ENCODE peak calls at places on chromosome 5, in six cellular contexts. F is AG04449; A is CD4-positive, alpha-beta memory T cell; G is substantia nigra; Y is spleen; P is Calu3. O is an unnamed sample.

GRCh38 chr5:140143521-140144258 is 18.0 kb downstream of the IGIP start:
- DNase-seq in P (no peak), F (no peak), Y (no peak), A (no peak), G (no peak), O (no peak)

GRCh38 chr5:114237766-114238165 is 124.1 kb upstream of the KCNN2 start:
- DNase-seq in Y (no peak), F (peak), P (no peak), A (no peak), G (no peak), O (no peak)

GRCh38 chr5:139955616-139956283 is 87.3 kb downstream of the NRG2 start:
- DNase-seq in G (no peak), A (no peak), Y (no peak), P (no peak), F (no peak), O (no peak)

GRCh38 chr5:41270423-41271251 is 57.3 kb upstream of the C6 start:
- DNase-seq in Y (no peak), A (no peak), G (no peak), P (peak), F (no peak), O (peak)

GRCh38 chr5:174625591-174626365 is 98.6 kb upstream of the MSX2 start:
- DNase-seq in P (no peak), F (no peak), A (no peak), G (no peak), Y (no peak), O (no peak)

GRCh38 chr5:109324351-109324750 is 85.4 kb downstream of the PJA2 start:
- DNase-seq in P (no peak), G (no peak), A (no peak), Y (no peak), F (no peak), O (no peak)

GRCh38 chr5:108303086-108303485 is 78.8 kb downstream of the FBXL17 start:
- DNase-seq in F (no peak), A (no peak), G (no peak), P (no peak), Y (no peak), O (no peak)

GRCh38 chr5:135737701-135738563 is 96.5 kb upstream of the SLC25A48 start:
- DNase-seq in G (no peak), Y (no peak), F (no peak), P (no peak), A (no peak), O (no peak)

GRCh38 chr5:76579166-76579765 is 43.9 kb downstream of the F2RL2 start:
- DNase-seq in F (no peak), Y (no peak), G (no peak), A (no peak), P (no peak), O (no peak)

GRCh38 chr5:142426129-142426641 is 101.4 kb upstream of the SPRY4 start:
- DNase-seq in P (no peak), Y (no peak), F (no peak), A (peak), G (no peak), O (peak)

GRCh38 chr5:95822038-95822407 is 503 bp downstream of the GLRX start:
- DNase-seq in G (no peak), P (peak), A (no peak), Y (peak), F (no peak), O (peak)

GRCh38 chr5:137753227-137753985 is 757 bp downstream of the HNRNPA0 start:
- DNase-seq in A (peak), P (peak), F (no peak), Y (peak), G (no peak), O (peak)

GRCh38 chr5:6261256-6261655 is 117.1 kb downstream of the MED10 start:
- DNase-seq in Y (no peak), G (no peak), F (no peak), A (no peak), P (no peak), O (no peak)

GRCh38 chr5:78806544-78806943 is 158.0 kb upstream of the LHFPL2 start:
- DNase-seq in G (no peak), A (no peak), Y (no peak), F (peak), P (no peak), O (no peak)

GRCh38 chr5:115840825-115841224 is 540 bp downstream of the ATG12 start:
- DNase-seq in F (no peak), G (no peak), A (no peak), Y (no peak), P (no peak), O (no peak)